ENCODE peak calls at places on chromosomes 16 and 17, in seven cellular contexts. I, O, W, R, K, V and T are unnamed samples.
A peak's percentile ranks its signal among the peaks of the same experiment; 100 is the strongest.

GRCh38 chr16:48831081-48831722 is 221.2 kb upstream of the N4BP1 start:
- DNase-seq in I (no peak), O (no peak), W (no peak), R (peak; percentile 21), K (peak; percentile 10), V (no peak), T (no peak)

GRCh38 chr17:27495460-27495859 is 39.2 kb downstream of the KSR1 start:
- DNase-seq in I (no peak), O (no peak), W (no peak), R (no peak), K (no peak), V (peak; percentile 33), T (no peak)

GRCh38 chr17:5126719-5127488 is 11.1 kb downstream of the USP6 start:
- DNase-seq in I (no peak), O (no peak), W (no peak), R (no peak), K (no peak), V (no peak), T (no peak)

GRCh38 chr17:70144260-70144846 is 25.0 kb upstream of the KCNJ2 start:
- DNase-seq in I (no peak), O (peak; percentile 47), W (no peak), R (peak; percentile 15), K (peak; percentile 15), V (no peak), T (no peak)

GRCh38 chr17:47707056-47707791 is 13.3 kb downstream of the TBKBP1 start:
- DNase-seq in I (no peak), O (no peak), W (no peak), R (no peak), K (peak; percentile 32), V (no peak), T (no peak)

GRCh38 chr17:17702821-17703607 is 21.8 kb downstream of the RAI1 start:
- DNase-seq in I (no peak), O (no peak), W (no peak), R (peak; percentile 47), K (peak; percentile 53), V (no peak), T (no peak)

GRCh38 chr17:80101946-80102706 is 745 bp downstream of the GAA start:
- DNase-seq in I (no peak), O (peak; percentile 74), W (no peak), R (peak; percentile 56), K (peak; percentile 30), V (no peak), T (no peak)

GRCh38 chr17:59859444-59860025 is 33.2 kb downstream of the TUBD1 start:
- DNase-seq in I (no peak), O (no peak), W (no peak), R (no peak), K (peak; percentile 71), V (no peak), T (no peak)

GRCh38 chr17:80637286-80637703 is 92.7 kb downstream of the RPTOR start:
- DNase-seq in I (no peak), O (no peak), W (no peak), R (no peak), K (no peak), V (no peak), T (no peak)

DNA sequence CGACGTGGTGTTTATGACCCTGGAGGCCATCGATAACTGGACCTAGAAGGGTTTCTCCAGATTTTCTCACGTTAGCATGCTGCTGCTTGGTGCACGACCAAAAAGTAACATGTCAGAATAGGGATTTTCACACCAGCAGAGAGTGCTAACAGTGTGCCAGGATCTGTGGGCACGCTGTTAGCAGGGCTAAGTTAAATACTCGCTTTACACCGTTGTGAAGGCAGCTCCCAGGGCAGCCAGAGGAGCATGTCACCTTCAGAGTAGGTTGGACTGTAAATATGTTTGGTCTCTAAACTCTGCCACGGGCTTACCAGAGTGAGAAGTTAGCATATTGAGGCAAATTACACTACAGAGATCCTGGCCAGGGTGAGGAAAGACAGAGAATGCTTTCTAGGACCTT is 113.2 kb upstream of the TBX2 start:
- DNase-seq in I (no peak), O (no peak), W (no peak), R (no peak), K (no peak), V (no peak), T (no peak)
- TF ChIP-seq POLR2AphosphoS5 in I (no peak), O (no peak), W (no peak), R (no peak), K (no peak), V (no peak), T (no peak)

GRCh38 chr17:1907818-1908698 is 78.3 kb downstream of the RPA1 start:
- DNase-seq in I (no peak), O (no peak), W (no peak), R (no peak), K (no peak), V (no peak), T (no peak)
- TF ChIP-seq TAF1 in I (no peak), O (no peak), W (no peak), R (no peak), K (no peak), V (no peak), T (no peak)

DNA sequence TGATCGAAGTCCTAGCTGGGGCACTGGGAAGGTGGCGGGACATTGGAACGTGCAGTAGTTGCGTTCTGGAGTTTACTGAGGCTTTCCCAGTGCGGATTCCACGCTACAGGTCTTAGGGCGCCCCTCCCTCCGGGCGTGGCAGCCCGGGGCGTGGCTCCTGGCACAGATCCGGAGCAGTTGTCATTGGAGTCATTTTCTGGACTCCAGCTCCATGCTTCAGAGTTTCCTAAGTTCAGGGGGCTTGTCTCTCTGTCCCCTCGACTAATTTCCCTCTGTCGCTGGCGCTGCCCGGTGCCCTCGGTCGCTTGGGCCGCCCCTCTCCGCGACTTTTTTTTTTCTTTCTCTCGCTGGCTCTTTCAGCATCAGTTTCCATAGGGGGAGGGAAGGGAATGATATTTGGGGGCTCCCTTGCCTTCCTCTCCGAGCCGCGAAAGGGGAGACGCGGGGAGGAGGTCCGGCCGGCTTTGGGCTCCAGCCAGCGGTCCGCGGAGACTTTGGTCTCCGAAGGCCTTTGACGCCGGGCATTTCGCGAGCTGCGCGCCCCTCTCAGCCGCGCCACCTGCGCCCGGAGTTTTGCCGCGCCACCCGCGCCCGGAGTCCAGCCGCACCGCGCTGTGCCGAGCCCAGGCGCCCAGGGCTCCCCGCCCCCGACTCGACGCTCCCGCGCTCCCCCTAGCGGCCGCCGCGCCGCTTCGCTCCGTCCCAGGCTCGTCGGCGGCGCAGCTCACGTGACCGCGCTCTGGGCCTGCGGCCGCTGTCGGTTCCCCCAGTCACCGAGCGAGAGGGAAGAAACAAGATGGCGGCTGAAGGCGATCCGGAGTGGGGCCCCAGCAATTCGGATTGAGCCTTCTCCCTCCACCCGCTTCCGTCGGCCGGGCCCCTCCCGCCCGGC is at the start of gene BPTF:
- DNase-seq in I (peak; percentile 70), O (peak; percentile 99), W (peak; percentile 72), R (peak; percentile 82), K (peak; percentile 87), V (peak; percentile 67), T (peak; percentile 71)
- TF ChIP-seq POLR2AphosphoS5 in I (peak; percentile 94), O (peak; percentile 95), W (peak; percentile 74), R (peak; percentile 90), K (peak; percentile 91), V (peak; percentile 84), T (peak; percentile 80)

GRCh38 chr16:11181889-11182279 is 74.1 kb downstream of the SOCS1 start:
- DNase-seq in I (no peak), O (no peak), W (peak; percentile 64), R (no peak), K (no peak), V (no peak), T (no peak)

GRCh38 chr16:11182381-11182780 is 73.6 kb downstream of the SOCS1 start:
- DNase-seq in I (no peak), O (no peak), W (no peak), R (no peak), K (no peak), V (no peak), T (no peak)

GRCh38 chr16:11181242-11181888 is 74.6 kb downstream of the SOCS1 start:
- DNase-seq in I (no peak), O (no peak), W (no peak), R (no peak), K (no peak), V (no peak), T (no peak)

GRCh38 chr16:11183951-11184350 is 72.1 kb downstream of the SOCS1 start:
- DNase-seq in I (no peak), O (no peak), W (no peak), R (no peak), K (no peak), V (no peak), T (no peak)

DNA sequence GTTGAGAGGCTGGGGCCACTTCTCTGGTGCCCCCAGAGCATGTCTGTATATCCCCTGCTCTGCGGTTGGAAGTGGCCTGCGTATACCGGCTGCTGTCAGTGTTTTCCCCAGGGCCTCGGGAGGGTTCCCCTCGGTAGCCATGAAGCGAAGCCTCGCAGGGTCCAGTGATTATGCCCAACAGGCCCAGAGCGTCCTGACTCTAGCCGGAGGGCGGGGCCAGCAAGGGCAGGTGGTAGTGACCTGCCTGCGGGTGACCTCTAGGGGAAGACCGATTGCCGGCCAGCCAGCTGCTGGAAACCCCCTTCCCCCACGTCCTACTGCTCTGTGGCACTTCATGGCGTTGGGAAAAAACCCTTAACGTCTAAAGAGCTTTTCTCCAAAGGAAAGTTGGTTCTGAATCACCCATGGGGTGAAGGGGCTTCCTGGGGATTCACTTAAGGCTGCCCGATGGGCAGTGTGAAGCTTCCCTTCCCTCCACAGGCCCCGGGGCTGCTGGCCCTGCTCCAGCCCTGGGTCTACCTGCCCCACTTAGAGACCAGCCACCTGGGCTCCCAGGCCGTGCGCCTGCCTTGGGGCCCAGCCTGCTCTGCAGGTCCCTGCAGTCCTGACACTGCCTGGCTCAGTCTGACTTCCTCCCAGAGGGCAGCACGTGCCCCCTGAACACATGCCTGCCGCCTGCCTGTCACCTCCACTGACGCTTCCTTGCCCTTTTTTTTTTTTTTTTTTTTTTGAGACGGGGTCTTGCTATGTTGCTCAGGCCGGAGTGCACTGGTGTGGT is 72.8 kb downstream of the SOCS1 start:
- DNase-seq in I (no peak), O (no peak), W (peak; percentile 81), R (peak; percentile 28), K (no peak), V (no peak), T (no peak)
- TF ChIP-seq TAF1 in I (no peak), O (no peak), W (no peak), R (no peak), K (no peak), V (no peak), T (no peak)